ENCODE peak calls at places on chromosomes 4 and X, in six cellular contexts. X, W, G, P, I and N are unnamed samples. For H3K9me3, the result is how much of the 10 kb centered on the place peaks cover.

GRCh38 chr4:156312261-156312847 is 358.7 kb upstream of the CTSO start:
- DNase-seq in X (no peak), W (no peak), G (no peak), P (peak), I (no peak), N (no peak)

GRCh38 chr4:88985088-88985779 is 71.8 kb downstream of the FAM13A start:
- DNase-seq in X (no peak), W (no peak), G (no peak), P (peak), I (no peak), N (no peak)

GRCh38 chr4:3074846-3075651 is 568 bp downstream of the HTT start:
- DNase-seq in X (peak), W (peak), G (peak), P (peak), I (peak), N (peak)

GRCh38 chr4:173169428-173170209 is 1.0 kb downstream of the GALNT7 start:
- DNase-seq in X (peak), W (peak), G (peak), P (peak), I (peak), N (peak)

GRCh38 chr4:38842998-38843397 is 13.6 kb downstream of the TLR6 start:
- DNase-seq in X (no peak), W (no peak), G (no peak), P (no peak), I (no peak), N (no peak)

GRCh38 chr4:102642571-102643298 is 118.0 kb downstream of the MANBA start:
- DNase-seq in X (no peak), W (no peak), G (no peak), P (peak), I (no peak), N (peak)

GRCh38 chr4:110163327-110164070 is 34.9 kb downstream of the ELOVL6 start:
- DNase-seq in X (peak), W (no peak), G (no peak), P (peak), I (no peak), N (no peak)

GRCh38 chr4:89307446-89308160 is at the start of gene GPRIN3:
- DNase-seq in X (no peak), W (peak), G (peak), P (peak), I (no peak), N (peak)

GRCh38 chrX:105460366-105460765 is 239.9 kb upstream of the TEX13A start:
- DNase-seq in X (no peak), W (no peak), G (no peak), P (peak), I (no peak), N (no peak)

GRCh38 chr4:10442976-10443375 is 14.2 kb downstream of the ZNF518B start:
- DNase-seq in X (no peak), W (no peak), G (no peak), P (no peak), I (no peak), N (no peak)

GRCh38 chr4:1369091-1369450 is 22.1 kb downstream of the UVSSA start:
- DNase-seq in X (no peak), W (no peak), G (no peak), P (no peak), I (no peak), N (peak)

GRCh38 chr4:73446336-73446938 is 10.4 kb downstream of the AFP start:
- DNase-seq in X (peak), W (no peak), G (no peak), P (peak), I (peak), N (no peak)

GRCh38 chr4:97330915-97331314 is 812.4 kb downstream of the STPG2 start:
- DNase-seq in X (no peak), W (no peak), G (no peak), P (no peak), I (no peak), N (no peak)

GRCh38 chr4:140037353-140038030 is 116.5 kb downstream of the MAML3 start:
- DNase-seq in X (no peak), W (no peak), G (no peak), P (peak), I (no peak), N (no peak)

GRCh38 chrX:11944486-11944885 is 186.4 kb downstream of the MSL3 start:
- DNase-seq in X (no peak), W (no peak), G (no peak), P (peak), I (peak), N (no peak)

GRCh38 chr4:18669390-18669789 is 647.8 kb upstream of the LCORL start:
- DNase-seq in X (no peak), W (no peak), G (no peak), P (no peak), I (no peak), N (no peak)

GRCh38 chr4:136644279-136644678 is 888.0 kb downstream of the PCDH18 start:
- DNase-seq in X (no peak), W (no peak), G (no peak), P (no peak), I (no peak), N (no peak)

GRCh38 chr4:86453044-86453501 is 93.2 kb upstream of the MAPK10 start:
- DNase-seq in X (no peak), W (no peak), G (no peak), P (peak), I (no peak), N (peak)

GRCh38 chr4:128379860-128380259 is 92.2 kb upstream of the PGRMC2 start:
- DNase-seq in X (no peak), W (no peak), G (no peak), P (no peak), I (peak), N (peak)

GRCh38 chr4:76993787-76994641 is 44.5 kb downstream of the SEPTIN11 start:
- DNase-seq in X (no peak), W (no peak), G (no peak), P (no peak), I (no peak), N (no peak)

GRCh38 chr4:41141910-41142309 is 72.4 kb downstream of the APBB2 start:
- DNase-seq in X (no peak), W (no peak), G (no peak), P (peak), I (no peak), N (no peak)

GRCh38 chr4:156779046-156779445 is 192.6 kb downstream of the PDGFC start:
- DNase-seq in X (no peak), W (no peak), G (no peak), P (peak), I (no peak), N (no peak)

GRCh38 chrX:135435139-135435922 is 13.6 kb downstream of the SMIM10L2A start:
- DNase-seq in X (no peak), W (no peak), G (no peak), P (no peak), I (no peak), N (no peak)

GRCh38 chr4:3201718-3202702 is 46.9 kb upstream of the MSANTD1 start:
- DNase-seq in X (no peak), W (no peak), G (peak), P (peak), I (no peak), N (no peak)

GRCh38 chr4:114028071-114028470 is 48.6 kb upstream of the ARSJ start:
- DNase-seq in X (no peak), W (no peak), G (no peak), P (no peak), I (no peak), N (no peak)

GRCh38 chr4:153024466-153024865 is 88.3 kb downstream of the FHDC1 start:
- DNase-seq in X (no peak), W (no peak), G (no peak), P (no peak), I (no peak), N (no peak)
- H3K4me3 ChIP-seq in X (no peak), W (no peak), G (no peak), P (no peak), I (no peak), N (no peak)

DNA sequence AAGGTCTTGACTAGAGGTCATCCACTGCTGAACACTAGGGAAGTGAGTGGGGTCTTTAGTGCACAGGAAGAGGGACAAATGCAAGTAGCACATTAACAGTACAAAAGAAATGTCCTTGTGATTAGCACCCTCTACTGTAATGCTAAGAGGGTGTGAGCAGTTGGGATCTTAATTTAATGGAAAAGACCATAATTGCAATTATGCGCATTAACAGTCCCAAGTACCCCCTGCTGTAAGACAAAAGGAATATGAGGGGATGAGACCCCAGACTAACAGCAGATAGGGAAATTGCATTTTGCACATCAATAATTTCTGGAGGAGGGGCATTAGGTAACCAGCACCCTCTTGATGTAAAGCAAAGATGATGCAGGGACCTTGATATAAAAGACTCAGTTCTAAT is 285.0 kb downstream of the CHIC1 start:
- DNase-seq in X (no peak), W (no peak), G (no peak), P (no peak), I (peak), N (no peak)
- H3K9me3 ChIP-seq in X (under half), W (under half), G (under half), P (under half), I (under half), N (under half)

DNA sequence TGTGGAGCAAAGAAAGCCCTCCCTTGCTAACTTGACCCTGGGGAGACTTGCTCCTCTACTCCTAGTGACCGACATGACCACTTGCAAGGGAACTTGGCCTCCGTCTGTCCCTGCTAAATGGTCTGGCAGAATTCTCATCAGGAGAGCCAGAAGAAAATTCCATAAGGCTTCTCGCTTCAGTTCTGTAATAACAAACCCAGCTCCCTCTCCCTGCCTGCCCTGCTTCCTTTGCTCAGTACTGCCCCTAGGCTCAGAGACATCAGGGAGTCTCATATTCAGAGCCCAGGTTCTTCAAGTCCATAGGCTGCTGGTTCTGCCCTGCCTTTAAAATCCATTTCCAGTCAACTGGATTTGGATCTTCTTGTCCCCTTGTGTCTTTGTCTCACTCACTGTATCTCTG is 13.1 kb downstream of the DOCK11 start:
- DNase-seq in X (no peak), W (no peak), G (no peak), P (no peak), I (no peak), N (no peak)
- H3K4me3 ChIP-seq in X (no peak), W (no peak), G (no peak), P (no peak), I (no peak), N (no peak)

GRCh38 chr4:165475706-165476070 is 96.9 kb downstream of the CPE start:
- DNase-seq in X (no peak), W (no peak), G (no peak), P (no peak), I (no peak), N (no peak)

GRCh38 chr4:165472943-165473676 is 94.3 kb downstream of the CPE start:
- DNase-seq in X (no peak), W (no peak), G (no peak), P (no peak), I (no peak), N (no peak)

GRCh38 chr4:165476214-165477098 is 97.6 kb downstream of the CPE start:
- DNase-seq in X (peak), W (no peak), G (no peak), P (peak), I (no peak), N (no peak)

GRCh38 chr4:165477799-165478198 is 99.0 kb downstream of the CPE start:
- DNase-seq in X (no peak), W (no peak), G (no peak), P (no peak), I (no peak), N (no peak)

GRCh38 chr4:165474784-165475705 is 96.2 kb downstream of the CPE start:
- DNase-seq in X (no peak), W (no peak), G (no peak), P (no peak), I (no peak), N (no peak)
- H3K9me3 ChIP-seq in X (under half), W (under half), G (under half), P (under half), I (under half), N (under half)

GRCh38 chr4:117773067-117773946 is 261.0 kb upstream of the NDST3 start:
- DNase-seq in X (no peak), W (peak), G (no peak), P (peak), I (no peak), N (no peak)

GRCh38 chr4:117771647-117772337 is 262.5 kb upstream of the NDST3 start:
- DNase-seq in X (no peak), W (no peak), G (no peak), P (no peak), I (no peak), N (no peak)

GRCh38 chr4:117770269-117771087 is 263.8 kb upstream of the NDST3 start:
- DNase-seq in X (no peak), W (no peak), G (no peak), P (no peak), I (no peak), N (no peak)

GRCh38 chr4:117768610-117769009 is 265.7 kb upstream of the NDST3 start:
- DNase-seq in X (no peak), W (no peak), G (no peak), P (no peak), I (no peak), N (no peak)
- H3K4me3 ChIP-seq in X (no peak), W (no peak), G (no peak), P (no peak), I (no peak), N (no peak)